ENCODE peak calls at places on chromosomes 11 and 22, in ten cellular contexts. Q, L, J, P, D, E, X, Y, B and U are unnamed samples. For H3K4me1, the result is how much of the 10 kb centered on the place peaks cover.

GRCh38 chr22:49508561-49508960 is 319.1 kb downstream of the BRD1 start:
- DNase-seq in J (no peak), D (no peak), X (no peak), Y (no peak), E (no peak), L (no peak), P (no peak), B (no peak), Q (no peak), U (no peak)

GRCh38 chr11:44007746-44008501 is 39.9 kb upstream of the ACCSL start:
- DNase-seq in B (no peak), Q (no peak), X (no peak), L (no peak), J (no peak), E (no peak), P (no peak), D (no peak), Y (peak), U (no peak)

GRCh38 chr11:40032331-40032730 is 1427.1 kb downstream of the LRRC4C start:
- DNase-seq in D (no peak), L (no peak), E (no peak), Q (no peak), J (no peak), B (no peak), Y (no peak), X (no peak), P (no peak), U (peak)

GRCh38 chr11:6319879-6320410 is 356 bp downstream of the CAVIN3 start:
- DNase-seq in J (peak), B (peak), Q (peak), Y (peak), E (no peak), X (peak), D (peak), P (peak), L (no peak), U (no peak)

GRCh38 chr11:117688255-117688797 is 108.7 kb downstream of the DSCAML1 start:
- DNase-seq in Q (no peak), B (no peak), J (no peak), X (no peak), L (no peak), E (no peak), D (no peak), P (no peak), Y (no peak), U (no peak)

GRCh38 chr22:42289671-42290269 is 19.3 kb upstream of the TCF20 start:
- DNase-seq in Y (peak), D (peak), E (no peak), J (no peak), Q (no peak), P (no peak), B (no peak), X (no peak), L (no peak), U (no peak)

GRCh38 chr11:125671561-125671960 is 9.1 kb downstream of the ACRV1 start:
- DNase-seq in X (no peak), Q (no peak), L (no peak), J (no peak), E (no peak), P (peak), D (no peak), Y (no peak), B (no peak), U (no peak)

GRCh38 chr11:94400075-94400838 is 962 bp downstream of the GPR83 start:
- DNase-seq in P (peak), J (no peak), L (no peak), B (no peak), Q (no peak), X (no peak), E (no peak), Y (no peak), D (no peak), U (no peak)

GRCh38 chr11:17859552-17859951 is 125.0 kb downstream of the KCNC1 start:
- DNase-seq in B (no peak), P (no peak), Y (no peak), X (no peak), D (no peak), L (no peak), Q (no peak), J (no peak), E (no peak), U (no peak)

GRCh38 chr11:134277176-134278001 is 1.2 kb downstream of the GLB1L3 start:
- DNase-seq in X (no peak), D (no peak), B (peak), Q (no peak), J (no peak), E (no peak), L (no peak), Y (no peak), P (no peak), U (no peak)

GRCh38 chr11:8650401-8650990 is 32.0 kb downstream of the TRIM66 start:
- DNase-seq in Y (no peak), L (no peak), Q (no peak), P (no peak), X (no peak), D (peak), B (no peak), E (no peak), J (no peak), U (no peak)

GRCh38 chr11:5197538-5197937 is 2.9 kb downstream of the OR51V1 start:
- DNase-seq in E (no peak), P (peak), L (no peak), D (no peak), X (no peak), J (no peak), B (no peak), Y (no peak), Q (no peak), U (no peak)

GRCh38 chr11:10607462-10607861 is 39.0 kb upstream of the LYVE1 start:
- DNase-seq in E (no peak), P (peak), Y (no peak), J (no peak), X (no peak), L (no peak), Q (no peak), B (no peak), D (no peak), U (no peak)

GRCh38 chr22:22920910-22921550 is 33.4 kb downstream of the IGLL5 start:
- DNase-seq in D (no peak), P (no peak), Y (no peak), B (no peak), L (no peak), X (no peak), E (no peak), J (no peak), Q (no peak), U (no peak)

GRCh38 chr11:104534268-104534667 is 364.0 kb downstream of the CASP12 start:
- DNase-seq in Y (no peak), J (no peak), D (peak), E (no peak), L (no peak), B (no peak), P (peak), Q (no peak), X (no peak), U (no peak)

GRCh38 chr11:36053314-36053713 is 109.5 kb downstream of the LDLRAD3 start:
- DNase-seq in X (no peak), D (no peak), B (no peak), Y (no peak), Q (no peak), P (no peak), L (no peak), E (no peak), J (no peak), U (no peak)

GRCh38 chr11:58719406-58720117 is 12.2 kb downstream of the GLYAT start:
- DNase-seq in Q (no peak), B (no peak), L (no peak), P (no peak), E (no peak), Y (no peak), D (no peak), X (no peak), J (no peak), U (no peak)

GRCh38 chr11:130155106-130155505 is 4.5 kb upstream of the ST14 start:
- DNase-seq in B (no peak), Y (no peak), E (no peak), L (no peak), J (no peak), P (no peak), D (no peak), X (no peak), Q (no peak), U (no peak)

DNA sequence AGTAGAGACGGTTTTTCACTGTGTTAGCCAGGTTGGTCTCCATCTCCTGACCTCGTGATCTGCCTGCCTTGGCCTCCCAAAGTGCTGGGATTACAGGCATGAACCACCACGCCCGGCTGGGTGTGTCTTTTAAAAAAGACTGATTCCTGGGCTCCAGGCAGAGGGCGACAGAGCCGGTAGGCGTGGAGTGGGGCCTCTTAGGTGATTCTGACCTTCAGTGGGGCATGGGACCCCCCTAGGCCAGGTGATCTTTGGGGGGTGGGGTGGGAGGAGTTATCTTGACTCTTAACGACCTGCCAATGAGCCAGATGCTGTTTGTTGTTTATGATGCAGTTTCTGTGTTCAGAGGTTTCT is 12.9 kb upstream of the SORL1-AS1 start:
- DNase-seq in P (no peak), D (no peak), J (peak), Q (no peak), E (no peak), L (no peak), B (no peak), Y (no peak), X (no peak), U (no peak)
- H3K4me1 ChIP-seq in P (under half), D (under half), J (under half), Q (under half), E (half or more), L (half or more), B (under half), Y (under half), X (under half), U (under half)

DNA sequence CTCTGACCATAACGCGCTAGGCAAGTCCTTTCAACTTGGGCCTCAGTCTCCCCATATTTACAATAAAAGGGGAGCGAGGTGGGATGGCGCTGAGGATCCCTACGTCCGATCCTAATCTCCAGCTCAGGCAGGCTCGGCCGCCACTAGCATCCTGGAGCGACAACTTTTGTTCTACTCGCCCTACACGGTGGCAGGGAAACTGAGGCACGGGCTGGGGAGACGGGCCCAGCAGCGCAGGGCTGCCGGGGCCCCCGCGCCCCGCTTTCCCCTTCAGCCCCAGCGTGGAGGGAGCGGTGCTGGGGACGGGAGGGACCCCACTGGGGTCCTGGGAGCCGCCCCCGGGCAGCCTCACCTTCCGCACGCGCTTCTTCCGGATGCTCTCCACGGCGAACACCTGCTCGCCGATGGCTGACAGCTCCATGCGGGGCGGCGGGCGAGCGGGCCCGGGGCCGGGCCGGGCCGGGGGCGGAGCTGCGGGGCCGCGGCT is 413 bp downstream of the CBX7 start:
- DNase-seq in X (no peak), J (no peak), E (no peak), D (no peak), P (no peak), B (no peak), Q (no peak), L (no peak), Y (no peak), U (no peak)
- H3K4me1 ChIP-seq in X (half or more), J (under half), E (under half), D (under half), P (under half), B (under half), Q (half or more), L (under half), Y (under half), U (under half)

GRCh38 chr11:69301491-69302401 is 7.8 kb downstream of the MYEOV start:
- DNase-seq in Y (no peak), J (peak), D (peak), Q (no peak), X (no peak), B (no peak), P (peak), E (no peak), L (peak), U (no peak)
- H3K4me1 ChIP-seq in Y (under half), J (under half), D (under half), Q (half or more), X (under half), B (under half), P (half or more), E (under half), L (under half), U (under half)

GRCh38 chr11:111945198-111945597 is 8.1 kb downstream of the DIXDC1 start:
- DNase-seq in D (no peak), L (no peak), B (no peak), X (no peak), J (no peak), P (no peak), Q (no peak), E (no peak), Y (no peak), U (no peak)

GRCh38 chr11:111944139-111944538 is 7.0 kb downstream of the DIXDC1 start:
- DNase-seq in L (no peak), X (no peak), P (peak), E (no peak), Q (no peak), Y (no peak), B (no peak), D (peak), J (no peak), U (no peak)

GRCh38 chr11:111944651-111945051 is 7.5 kb downstream of the DIXDC1 start:
- DNase-seq in P (peak), D (peak), Q (no peak), Y (no peak), J (no peak), B (no peak), X (no peak), L (no peak), E (no peak), U (no peak)

GRCh38 chr11:111941963-111942362 is 4.8 kb downstream of the DIXDC1 start:
- DNase-seq in D (no peak), P (no peak), E (no peak), B (no peak), J (no peak), L (no peak), Q (peak), Y (no peak), X (peak), U (no peak)

GRCh38 chr11:111942826-111943225 is 5.7 kb downstream of the DIXDC1 start:
- DNase-seq in L (no peak), J (no peak), Y (no peak), B (no peak), D (peak), E (no peak), P (no peak), Q (no peak), X (no peak), U (no peak)
- H3K4me1 ChIP-seq in L (under half), J (under half), Y (under half), B (under half), D (under half), E (under half), P (half or more), Q (half or more), X (under half), U (under half)

DNA sequence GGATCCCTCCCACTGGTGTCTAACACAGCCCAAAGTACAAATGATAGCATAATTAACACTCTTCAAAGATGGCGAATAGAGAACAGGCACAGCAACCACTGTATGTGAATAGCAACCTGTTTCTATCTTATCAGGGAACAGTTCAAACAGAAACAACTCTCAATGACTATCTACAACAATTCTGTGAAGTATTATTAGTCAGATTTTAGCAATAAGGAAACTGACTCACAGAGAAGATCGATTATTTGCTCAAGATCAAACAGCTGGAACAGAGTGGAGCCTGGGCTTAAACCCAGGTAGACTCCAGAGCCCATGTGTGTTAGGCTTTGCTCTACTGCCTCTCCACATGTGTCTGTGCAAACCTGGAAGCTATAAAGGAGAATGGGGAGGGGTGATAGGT is 88.7 kb downstream of the C11orf58 start:
- DNase-seq in Y (no peak), J (no peak), X (no peak), Q (no peak), E (no peak), B (no peak), L (no peak), P (no peak), D (no peak), U (no peak)
- H3K4me1 ChIP-seq in Y (under half), J (under half), X (under half), Q (under half), E (under half), B (under half), L (half or more), P (under half), D (under half), U (under half)

GRCh38 chr11:121451982-121452608 is at the start of gene SORL1:
- DNase-seq in Q (peak), Y (peak), B (peak), P (peak), X (peak), D (peak), J (peak), L (peak), E (peak), U (peak)

GRCh38 chr11:121449626-121450025 is 2.5 kb upstream of the SORL1 start:
- DNase-seq in X (no peak), L (peak), J (no peak), Y (no peak), B (no peak), P (no peak), D (no peak), Q (no peak), E (no peak), U (no peak)

GRCh38 chr11:121452609-121453150 is at the start of gene SORL1-AS1:
- DNase-seq in L (peak), J (peak), D (no peak), Y (no peak), Q (no peak), B (peak), X (no peak), E (peak), P (no peak), U (no peak)

GRCh38 chr11:121450424-121450823 is 1.7 kb upstream of the SORL1 start:
- DNase-seq in D (no peak), Y (no peak), J (no peak), Q (no peak), L (peak), X (no peak), B (no peak), E (no peak), P (no peak), U (no peak)

DNA sequence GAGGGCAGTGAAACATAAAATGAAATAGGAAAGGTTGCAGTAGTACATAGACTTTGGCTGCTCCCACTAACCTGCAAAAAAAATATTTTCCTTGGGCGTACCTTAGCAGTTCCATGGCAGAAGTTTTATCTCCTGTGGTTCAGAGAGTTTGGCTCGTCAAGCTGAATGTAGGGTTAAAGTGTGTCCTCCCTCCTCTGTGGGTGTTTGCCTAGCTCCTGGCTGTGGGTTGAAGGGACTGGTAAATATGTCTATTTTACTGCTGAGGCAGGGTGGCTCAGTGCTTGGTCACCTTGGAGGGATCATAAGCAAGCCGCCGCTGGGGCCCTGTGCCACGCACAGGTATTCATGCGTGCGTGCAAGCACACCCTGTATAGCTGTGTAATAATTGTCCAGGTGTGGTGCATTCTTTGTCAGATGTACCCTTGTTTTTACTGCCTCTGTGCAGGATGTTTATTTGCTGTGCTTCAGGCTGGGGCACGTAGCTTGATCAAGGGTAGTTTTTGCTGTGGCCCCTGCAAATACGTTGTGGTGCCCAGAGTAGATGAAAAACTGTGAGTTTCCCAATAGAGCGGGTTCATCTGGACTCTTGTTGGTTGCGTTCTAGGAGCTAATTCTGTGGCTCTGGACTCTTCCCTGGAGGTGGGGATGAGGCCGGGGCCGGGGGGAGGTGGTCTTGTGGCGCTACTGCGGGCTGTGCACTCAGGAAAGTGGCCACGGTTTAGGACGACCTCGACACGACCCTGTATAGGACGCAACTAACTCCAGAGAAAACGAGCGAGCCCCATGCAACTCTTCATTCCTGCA is 734 bp upstream of the SORL1 start:
- DNase-seq in P (no peak), Y (no peak), D (no peak), Q (no peak), B (no peak), E (peak), L (peak), J (peak), X (no peak), U (no peak)
- H3K4me1 ChIP-seq in P (under half), Y (under half), D (under half), Q (under half), B (under half), E (half or more), L (half or more), J (under half), X (under half), U (under half)

GRCh38 chr22:19477321-19478085 is 1.5 kb downstream of the UFD1 start:
- DNase-seq in Y (no peak), J (no peak), Q (no peak), P (peak), B (no peak), L (peak), X (no peak), E (peak), D (peak), U (no peak)
- H3K4me1 ChIP-seq in Y (under half), J (under half), Q (under half), P (under half), B (under half), L (under half), X (under half), E (under half), D (under half), U (under half)

GRCh38 chr22:27786253-27786898 is 15.2 kb downstream of the MN1 start:
- DNase-seq in L (no peak), Y (no peak), E (no peak), D (peak), X (no peak), B (no peak), Q (no peak), J (no peak), P (no peak), U (no peak)
- H3K4me1 ChIP-seq in L (under half), Y (under half), E (under half), D (under half), X (under half), B (under half), Q (under half), J (under half), P (under half), U (under half)